ENCODE peak calls at places on chromosomes 12 and 14, in five cellular contexts. H, G, W, N and S are unnamed samples. For H3K4me1 and H3K36me3, the result is how much of the 10 kb centered on the place peaks cover.

GRCh38 chr12:110934093-110934852 is 13.9 kb upstream of the MYL2 start:
- DNase-seq in W (no peak), H (peak), G (no peak), N (no peak), S (peak)

GRCh38 chr12:1842905-1843640 is 22.7 kb downstream of the LRTM2 start:
- DNase-seq in W (peak), G (no peak), N (peak), H (no peak), S (peak)

GRCh38 chr12:120544691-120545090 is 10.5 kb downstream of the RNF10 start:
- DNase-seq in G (no peak), N (no peak), H (no peak), W (no peak), S (no peak)

GRCh38 chr14:81831128-81831815 is 297.6 kb upstream of the SEL1L start:
- DNase-seq in N (no peak), G (no peak), H (no peak), W (no peak), S (peak)

GRCh38 chr12:57837779-57838562 is 8.6 kb downstream of the CTDSP2 start:
- DNase-seq in H (no peak), G (no peak), N (no peak), W (peak), S (no peak)

GRCh38 chr14:100476012-100476822 is 111.0 kb downstream of the BEGAIN start:
- DNase-seq in N (peak), H (peak), G (peak), W (no peak), S (no peak)

GRCh38 chr12:75820848-75821578 is 210.6 kb downstream of the PHLDA1 start:
- DNase-seq in W (no peak), H (no peak), G (peak), N (no peak), S (no peak)

GRCh38 chr14:88613552-88614010 is 50.7 kb downstream of the ZC3H14 start:
- DNase-seq in H (no peak), G (no peak), N (no peak), W (no peak), S (peak)

GRCh38 chr12:43957732-43958131 is 121.9 kb downstream of the TMEM117 start:
- DNase-seq in N (no peak), H (peak), W (no peak), G (no peak), S (peak)

GRCh38 chr12:74111688-74112360 is 425.8 kb upstream of the ATXN7L3B start:
- DNase-seq in H (peak), N (no peak), G (no peak), W (no peak), S (peak)

GRCh38 chr14:85471744-85472143 is 58.2 kb upstream of the FLRT2 start:
- DNase-seq in G (no peak), N (peak), W (no peak), H (peak), S (peak)

GRCh38 chr14:68929623-68930307 is 49.3 kb downstream of the ACTN1 start:
- DNase-seq in N (no peak), W (no peak), G (no peak), H (no peak), S (no peak)
- H3K4me1 ChIP-seq in N (under half), W (under half), G (under half), H (under half), S (under half)

DNA sequence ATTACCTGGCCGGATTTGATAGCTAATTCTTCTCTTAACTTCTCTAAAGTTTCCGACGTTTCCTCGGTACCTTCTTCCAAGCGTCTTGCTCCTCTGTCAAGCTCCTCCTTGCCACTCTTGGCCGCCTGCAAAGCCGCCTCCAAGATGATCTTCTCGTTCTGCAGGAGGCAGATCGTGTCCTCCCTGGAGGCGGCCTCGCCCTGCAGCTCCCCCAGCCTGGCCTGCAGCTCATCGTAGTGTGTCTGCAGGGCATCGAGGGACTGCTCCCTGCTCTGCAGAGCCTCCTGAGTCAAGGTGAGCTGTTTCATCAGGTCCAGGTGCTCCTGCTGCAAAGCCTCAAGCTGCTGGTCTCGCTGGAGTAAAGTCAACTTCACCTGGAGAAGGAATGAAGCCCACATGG is 32.8 kb downstream of the GOLGA3 start:
- DNase-seq in W (no peak), H (no peak), G (no peak), N (no peak), S (no peak)
- H3K36me3 ChIP-seq in W (half or more), H (under half), G (under half), N (half or more), S (under half)

GRCh38 chr12:15627995-15628945 is 160.9 kb downstream of the EPS8 start:
- DNase-seq in H (no peak), W (no peak), G (no peak), N (no peak), S (no peak)
- H3K4me3 ChIP-seq in H (no peak), W (no peak), G (no peak), N (no peak), S (no peak)

GRCh38 chr14:59215757-59216156 is 27.3 kb downstream of the DAAM1 start:
- DNase-seq in W (no peak), G (no peak), H (no peak), N (no peak), S (no peak)
- H3K4me1 ChIP-seq in W (half or more), G (under half), H (under half), N (under half), S (under half)

DNA sequence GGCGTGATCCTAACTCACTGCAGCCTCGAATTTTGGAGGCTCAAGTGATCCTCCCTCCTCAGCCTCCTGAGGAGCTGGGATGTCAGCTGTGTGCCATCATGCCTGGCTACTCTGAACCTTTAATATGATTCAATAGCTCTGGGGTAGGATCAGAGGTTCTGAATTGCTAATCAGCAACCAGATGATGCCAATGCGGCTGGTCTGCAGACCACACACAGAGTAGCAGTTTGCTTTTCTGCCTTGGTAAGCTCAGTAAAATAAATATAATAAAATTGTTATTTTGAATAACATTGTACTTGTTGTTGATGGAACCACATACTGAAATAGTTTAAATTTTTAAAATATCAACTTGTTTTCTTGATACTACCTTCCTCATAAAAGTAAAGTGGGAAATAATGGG is 86.6 kb downstream of the NTN4 start:
- DNase-seq in H (no peak), G (no peak), W (no peak), N (no peak), S (no peak)
- H3K36me3 ChIP-seq in H (under half), G (under half), W (under half), N (under half), S (under half)

DNA sequence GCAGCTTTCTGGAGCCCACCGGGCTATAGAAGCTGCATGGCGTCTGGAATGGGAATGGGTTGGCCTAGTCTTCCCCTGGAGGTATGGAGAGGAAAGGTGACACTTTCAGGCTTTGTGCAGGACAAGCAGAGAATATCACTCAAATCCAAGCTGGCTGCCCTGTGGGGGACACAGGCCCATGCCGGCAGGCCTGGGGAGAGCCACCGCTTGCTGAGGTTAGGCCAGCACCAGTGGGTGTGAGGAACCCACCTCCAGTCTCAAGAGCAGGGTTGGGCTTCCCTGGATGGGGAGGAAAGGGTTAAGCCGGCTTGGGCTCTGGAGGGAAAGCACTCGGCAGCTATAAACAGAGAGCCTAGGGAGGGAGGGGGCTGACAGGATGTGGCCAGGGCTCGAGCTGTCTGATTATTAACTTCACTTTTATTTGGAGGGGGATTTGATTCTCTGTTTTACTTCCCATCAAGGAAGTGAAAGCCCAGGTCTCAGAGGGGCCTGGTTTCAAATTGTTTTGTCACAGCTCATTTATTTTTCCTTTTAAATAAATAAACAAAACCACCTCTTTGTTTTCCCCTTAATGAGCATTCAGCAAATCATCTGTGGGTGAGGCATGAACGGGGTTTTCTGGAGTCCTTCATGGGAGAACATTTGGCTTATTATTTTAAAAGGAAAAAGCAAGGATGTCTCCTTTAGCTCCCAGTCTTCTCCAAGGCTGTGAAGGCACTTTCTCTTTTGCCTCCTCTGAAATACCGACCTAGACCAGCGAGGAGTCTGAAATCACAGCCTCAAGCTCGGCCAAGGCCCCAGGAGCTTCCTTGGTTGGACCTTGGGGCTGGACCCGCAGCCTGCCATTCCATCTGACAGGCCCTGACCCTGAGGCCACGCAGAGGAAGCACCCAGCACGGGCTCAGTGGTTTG is 21.8 kb upstream of the ZFP36L1 start:
- DNase-seq in W (peak), G (no peak), H (peak), N (no peak), S (peak)
- H3K4me3 ChIP-seq in W (peak), G (no peak), H (no peak), N (no peak), S (no peak)